ENCODE peak calls at places on chromosomes 6 and 20, in five cellular contexts. Q is progenitor cell of endocrine pancreas, G is left ventricle myocardium inferior, H is mesothelial cell of epicardium, Y is fibroblast of pulmonary artery. K is an unnamed sample.

GRCh38 chr6:42158011-42158410 is 15.2 kb upstream of the GUCA1A start:
- DNase-seq in Y (no peak), H (no peak), Q (no peak), G (peak), K (no peak)

GRCh38 chr6:34519971-34520644 is 36.0 kb downstream of the SPDEF start:
- DNase-seq in Q (no peak), Y (no peak), H (no peak), G (peak), K (no peak)

GRCh38 chr6:10175330-10175729 is 239.5 kb downstream of the TFAP2A start:
- DNase-seq in G (no peak), Y (no peak), H (no peak), Q (no peak), K (no peak)

GRCh38 chr20:25336561-25337422 is 53.8 kb downstream of the ABHD12 start:
- DNase-seq in H (no peak), G (no peak), Y (peak), Q (no peak), K (no peak)

GRCh38 chr20:48202774-48203173 is 417.5 kb upstream of the SULF2 start:
- DNase-seq in Y (no peak), G (no peak), Q (no peak), H (no peak), K (no peak)

GRCh38 chr6:150622941-150623874 is 23.5 kb downstream of the PLEKHG1 start:
- DNase-seq in G (no peak), H (no peak), Q (no peak), Y (no peak), K (no peak)

GRCh38 chr20:35319206-35320197 is 27.3 kb upstream of the FAM83C start:
- DNase-seq in H (no peak), G (no peak), Q (no peak), Y (peak), K (no peak)

GRCh38 chr20:63224272-63225081 is 8.5 kb upstream of the YTHDF1 start:
- DNase-seq in G (peak), Q (no peak), Y (peak), H (no peak), K (no peak)

GRCh38 chr6:43171284-43172126 is 436 bp downstream of the SRF start:
- DNase-seq in H (no peak), G (no peak), Y (no peak), Q (peak), K (no peak)

GRCh38 chr6:39907871-39908575 is 26.2 kb downstream of the MOCS1 start:
- DNase-seq in Q (no peak), Y (no peak), H (no peak), G (no peak), K (no peak)

GRCh38 chr6:21277601-21278043 is 315.9 kb upstream of the SOX4 start:
- DNase-seq in H (no peak), Q (no peak), G (no peak), Y (no peak), K (no peak)

GRCh38 chr6:155521719-155522118 is 66.1 kb upstream of the NOX3 start:
- DNase-seq in H (no peak), Q (no peak), G (no peak), Y (peak), K (no peak)

GRCh38 chr6:135281227-135281626 is 100.1 kb downstream of the MYB start:
- DNase-seq in Y (no peak), H (no peak), G (no peak), Q (no peak), K (no peak)

GRCh38 chr20:41308290-41308691 is 9.2 kb downstream of the ZHX3 start:
- DNase-seq in Y (peak), Q (no peak), G (no peak), H (no peak), K (no peak)

GRCh38 chr6:80174931-80175572 is 68.6 kb downstream of the BCKDHB start:
- DNase-seq in Q (no peak), Y (peak), H (no peak), G (no peak), K (no peak)

GRCh38 chr6:100257661-100258395 is 206.9 kb downstream of the SIM1 start:
- DNase-seq in G (no peak), Y (peak), H (no peak), Q (no peak), K (no peak)

GRCh38 chr6:157219201-157220200 is 103.8 kb downstream of the TMEM242 start:
- DNase-seq in Y (peak), G (no peak), Q (no peak), H (no peak), K (peak)

GRCh38 chr6:25056130-25056529 is 120.4 kb upstream of the RIPOR2 start:
- DNase-seq in Y (no peak), H (no peak), G (no peak), Q (no peak), K (no peak)

GRCh38 chr20:325889-326644 is 715 bp downstream of the SOX12 start:
- DNase-seq in H (peak), Y (peak), Q (peak), G (peak), K (peak)

GRCh38 chr20:47681977-47682812 is 103.1 kb downstream of the SULF2 start:
- DNase-seq in H (no peak), G (peak), Y (peak), Q (no peak), K (no peak)

GRCh38 chr6:92545861-92546260 is 873.5 kb downstream of the EPHA7 start:
- DNase-seq in G (no peak), Q (no peak), Y (no peak), H (no peak), K (no peak)

GRCh38 chr6:79384845-79385244 is 150.4 kb upstream of the HMGN3 start:
- DNase-seq in Q (no peak), Y (peak), H (no peak), G (no peak), K (no peak)

GRCh38 chr6:53796791-53797190 is 2.0 kb downstream of the LRRC1 start:
- DNase-seq in G (no peak), Y (no peak), Q (no peak), H (no peak), K (no peak)

GRCh38 chr6:70510600-70510999 is 56.1 kb upstream of the SDHAF4 start:
- DNase-seq in H (no peak), G (no peak), Q (no peak), Y (no peak), K (no peak)

DNA sequence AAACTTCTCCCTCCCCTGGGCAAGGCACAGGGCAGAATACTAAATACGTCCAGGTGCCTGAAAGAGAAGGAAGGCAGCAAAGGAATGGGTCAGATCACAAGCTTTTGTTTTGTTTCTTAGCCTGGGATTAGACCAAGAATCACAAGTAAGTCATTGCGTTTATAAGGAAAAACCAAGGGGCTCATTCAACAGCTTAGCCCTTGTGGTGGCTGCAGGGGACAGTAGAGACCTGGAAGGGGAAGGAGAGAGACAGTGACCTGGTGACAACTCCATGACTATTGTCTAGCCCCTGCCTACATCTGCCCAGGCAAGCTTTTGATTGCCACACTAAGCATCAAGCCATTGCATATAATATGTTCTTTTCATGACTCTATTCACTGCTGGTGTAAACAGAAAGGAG is 30.1 kb upstream of the TBC1D7 start:
- DNase-seq in Q (no peak), H (no peak), G (no peak), Y (no peak), K (no peak)
- TF ChIP-seq CTCF in Q (no peak), H (no peak), G (no peak), Y (no peak), K (no peak)

GRCh38 chr6:38722727-38723334 is 7.7 kb downstream of the DNAH8 start:
- DNase-seq in Q (no peak), G (no peak), Y (no peak), H (no peak), K (no peak)

GRCh38 chr6:38722037-38722436 is 6.9 kb downstream of the DNAH8 start:
- DNase-seq in Y (no peak), H (no peak), G (no peak), Q (no peak), K (no peak)

GRCh38 chr6:38719358-38719757 is 4.2 kb downstream of the DNAH8 start:
- DNase-seq in Q (no peak), G (no peak), Y (no peak), H (no peak), K (no peak)

GRCh38 chr6:38716825-38717224 is 1.7 kb downstream of the DNAH8 start:
- DNase-seq in Y (no peak), Q (no peak), G (no peak), H (no peak), K (no peak)

GRCh38 chr6:38720295-38720694 is 5.2 kb downstream of the DNAH8 start:
- DNase-seq in G (no peak), H (no peak), Q (no peak), Y (peak), K (no peak)
- TF ChIP-seq CTCF in G (no peak), H (no peak), Q (peak), Y (peak), K (no peak)

GRCh38 chr20:1397710-1398109 is 4.9 kb upstream of the FKBP1A start:
- DNase-seq in Q (no peak), G (no peak), H (no peak), Y (no peak), K (no peak)
- TF ChIP-seq CTCF in Q (no peak), G (peak), H (no peak), Y (peak), K (peak)

GRCh38 chr20:50635676-50636600 is 55.4 kb downstream of the RIPOR3 start:
- DNase-seq in Y (peak), G (peak), H (peak), Q (peak), K (peak)
- TF ChIP-seq CTCF in Y (no peak), G (peak), H (peak), Q (peak), K (peak)